ENCODE peak calls at places on chromosomes 6 and 20, in four cellular contexts. D, W, N and O are unnamed samples.

GRCh38 chr6:47007657-47008396 is 34.3 kb downstream of the ADGRF1 start:
- DNase-seq in N (no peak), W (no peak), D (no peak), O (no peak)

GRCh38 chr6:111478064-111478476 is 4.9 kb downstream of the REV3L start:
- DNase-seq in D (no peak), W (no peak), N (no peak), O (no peak)

GRCh38 chr20:36950432-36951197 is 893 bp downstream of the SAMHD1 start:
- DNase-seq in W (no peak), N (peak), D (no peak), O (no peak)

GRCh38 chr6:123520208-123520607 is 116.5 kb downstream of the TRDN start:
- DNase-seq in D (no peak), W (no peak), N (no peak), O (no peak)

GRCh38 chr6:760982-761955 is 68.3 kb upstream of the EXOC2 start:
- DNase-seq in N (no peak), D (no peak), W (no peak), O (no peak)

GRCh38 chr20:38293490-38294333 is 10.2 kb upstream of the BPI start:
- DNase-seq in D (no peak), W (no peak), N (no peak), O (no peak)

GRCh38 chr6:136323431-136324112 is 33.9 kb upstream of the BCLAF1 start:
- DNase-seq in W (no peak), D (no peak), N (no peak), O (no peak)

GRCh38 chr6:143529095-143529494 is 17.6 kb upstream of the FUCA2 start:
- DNase-seq in D (no peak), W (no peak), N (no peak), O (no peak)

GRCh38 chr20:43514062-43514971 is 6.8 kb downstream of the L3MBTL1 start:
- DNase-seq in D (peak), N (peak), W (peak), O (peak)

GRCh38 chr6:76885861-76886301 is 577.4 kb downstream of the HTR1B start:
- DNase-seq in W (no peak), D (no peak), N (no peak), O (no peak)

GRCh38 chr20:42855896-42856295 is 333.8 kb downstream of the PTPRT start:
- DNase-seq in W (no peak), D (no peak), N (no peak), O (no peak)

GRCh38 chr6:53643481-53643965 is 22.0 kb downstream of the KLHL31 start:
- DNase-seq in W (no peak), D (no peak), N (no peak), O (no peak)

GRCh38 chr6:151385177-151385576 is 6.2 kb downstream of the ZBTB2 start:
- DNase-seq in D (no peak), N (peak), W (no peak), O (no peak)

GRCh38 chr6:30678964-30679726 is 6.3 kb upstream of the DHX16 start:
- DNase-seq in D (peak), W (no peak), N (peak), O (peak)

GRCh38 chr6:4225207-4225872 is 90.0 kb upstream of the ECI2 start:
- DNase-seq in N (no peak), D (no peak), W (no peak), O (no peak)

GRCh38 chr6:56757585-56757984 is 114.9 kb upstream of the DST start:
- DNase-seq in N (no peak), W (no peak), D (no peak), O (no peak)

GRCh38 chr6:45724511-45724910 is 291.1 kb downstream of the CLIC5 start:
- DNase-seq in N (no peak), W (peak), D (no peak), O (no peak)

GRCh38 chr6:40907198-40907701 is 131.8 kb downstream of the UNC5CL start:
- DNase-seq in D (peak), W (no peak), N (no peak), O (no peak)

GRCh38 chr6:6461138-6461537 is 127.4 kb upstream of the LY86 start:
- DNase-seq in D (no peak), W (no peak), N (no peak), O (no peak)

GRCh38 chr6:66897576-66897975 is 1190.5 kb upstream of the EYS start:
- DNase-seq in W (no peak), N (no peak), D (peak), O (no peak)

GRCh38 chr6:4464638-4465037 is 311.6 kb upstream of the CDYL start:
- DNase-seq in D (no peak), N (no peak), W (no peak), O (no peak)

GRCh38 chr6:26414281-26414680 is 12.2 kb downstream of the BTN3A1 start:
- DNase-seq in D (no peak), W (no peak), N (no peak), O (no peak)

GRCh38 chr20:13681248-13682125 is 42.8 kb upstream of the TASP1 start:
- DNase-seq in D (no peak), W (no peak), N (peak), O (no peak)

GRCh38 chr6:116557863-116558262 is 4.3 kb downstream of the CALHM4 start:
- DNase-seq in W (peak), N (no peak), D (no peak), O (no peak)

GRCh38 chr20:19964289-19965263 is 52.6 kb upstream of the NAA20 start:
- DNase-seq in N (no peak), W (no peak), D (peak), O (peak)

GRCh38 chr6:52423971-52424381 is 3.8 kb downstream of the EFHC1 start:
- DNase-seq in N (no peak), D (no peak), W (no peak), O (no peak)

GRCh38 chr6:51057296-51057695 is 238.6 kb downstream of the TFAP2B start:
- DNase-seq in D (no peak), N (no peak), W (no peak), O (no peak)

GRCh38 chr20:8438748-8439147 is 306.7 kb downstream of the PLCB1 start:
- DNase-seq in D (no peak), N (no peak), W (no peak), O (no peak)

GRCh38 chr6:137115653-137116052 is 57.8 kb downstream of the IL22RA2 start:
- DNase-seq in W (no peak), N (no peak), D (no peak), O (no peak)

GRCh38 chr20:47392015-47392720 is 35.7 kb upstream of the ZMYND8 start:
- DNase-seq in N (peak), W (peak), D (peak), O (peak)

GRCh38 chr6:149335924-149336323 is 18.4 kb downstream of the TAB2 start:
- DNase-seq in N (no peak), W (peak), D (peak), O (peak)

GRCh38 chr6:56938634-56939294 is 16.1 kb upstream of the BEND6 start:
- DNase-seq in D (no peak), N (no peak), W (peak), O (no peak)

GRCh38 chr20:64151634-64152530 is 12.4 kb upstream of the MYT1 start:
- DNase-seq in N (no peak), W (peak), D (no peak), O (no peak)

GRCh38 chr6:158799051-158799792 is 19.9 kb downstream of the EZR start:
- DNase-seq in D (no peak), W (no peak), N (no peak), O (no peak)

GRCh38 chr20:17647391-17648305 is 34.4 kb downstream of the RRBP1 start:
- DNase-seq in N (no peak), W (no peak), D (no peak), O (no peak)

GRCh38 chr6:5384276-5384675 is 123.0 kb downstream of the FARS2 start:
- DNase-seq in W (no peak), N (no peak), D (no peak), O (no peak)

GRCh38 chr6:112038756-112039430 is 15.0 kb upstream of the CCN6 start:
- DNase-seq in D (no peak), N (no peak), W (no peak), O (no peak)

GRCh38 chr6:8059129-8059528 is 5.1 kb downstream of the BLOC1S5 start:
- DNase-seq in D (no peak), N (no peak), W (no peak), O (no peak)
- TF ChIP-seq CTCF in D (no peak), N (peak), W (peak), O (peak)

DNA sequence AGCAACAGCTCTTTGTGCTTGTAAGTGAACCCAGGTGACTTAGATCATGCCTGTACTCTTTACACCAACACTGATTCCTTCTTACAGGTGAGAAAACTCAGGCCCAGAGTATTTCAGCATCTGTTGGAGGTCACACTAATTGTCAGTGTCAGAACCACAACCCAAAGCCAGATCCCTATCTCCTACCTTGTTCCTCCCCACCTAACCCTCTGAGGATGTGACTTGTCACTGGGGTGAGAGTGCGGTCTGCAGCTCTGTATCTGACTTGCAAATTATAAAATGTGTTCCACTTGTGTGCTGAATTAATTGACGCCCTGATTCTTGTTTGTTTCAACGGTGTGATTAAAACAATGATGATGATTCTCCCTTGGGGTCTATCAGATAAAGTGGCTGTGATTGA is 232.5 kb upstream of the KCNG1 start:
- DNase-seq in W (no peak), D (no peak), N (no peak), O (no peak)
- TF ChIP-seq CTCF in W (no peak), D (no peak), N (no peak), O (no peak)

DNA sequence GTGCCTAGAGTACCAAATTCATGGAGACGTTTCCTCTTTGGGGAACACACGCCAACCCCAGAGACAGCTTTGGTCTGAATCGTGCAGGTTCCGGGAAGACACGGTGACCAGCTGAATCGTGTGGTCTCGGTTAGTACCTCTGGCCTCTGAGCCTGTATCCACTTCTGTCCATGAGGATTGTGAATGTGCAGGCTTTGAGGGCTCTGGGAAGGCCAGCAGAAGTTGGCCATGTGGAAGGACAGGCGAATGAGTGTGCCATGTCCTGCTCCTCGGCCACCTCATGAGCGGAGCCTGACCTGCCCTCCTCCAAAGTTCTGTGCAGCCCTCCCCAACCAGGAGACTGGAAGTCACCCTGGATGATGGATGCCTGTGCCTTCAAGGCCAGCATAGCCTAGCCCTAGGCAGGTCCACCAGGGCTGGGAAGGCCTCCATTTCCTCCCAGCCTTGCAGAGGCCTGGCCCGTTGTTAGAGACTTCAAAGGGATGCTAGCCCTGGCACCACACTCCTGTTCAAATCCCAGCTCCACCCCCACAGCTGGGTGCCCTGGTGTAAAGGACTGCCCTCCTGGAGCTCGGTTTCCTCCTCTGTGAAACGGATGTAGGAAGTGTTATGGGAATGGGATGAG is 1.7 kb upstream of the TMEM74B start:
- DNase-seq in D (no peak), N (no peak), W (no peak), O (no peak)
- TF ChIP-seq CTCF in D (no peak), N (no peak), W (no peak), O (no peak)

GRCh38 chr6:129895692-129896091 is 34.6 kb upstream of the TMEM244 start:
- DNase-seq in D (no peak), N (no peak), W (no peak), O (no peak)

GRCh38 chr6:129894904-129895303 is 33.8 kb upstream of the TMEM244 start:
- DNase-seq in N (no peak), W (no peak), D (no peak), O (peak)

GRCh38 chr6:129890701-129891100 is 29.6 kb upstream of the TMEM244 start:
- DNase-seq in D (no peak), W (no peak), N (no peak), O (no peak)

GRCh38 chr6:129890164-129890563 is 29.0 kb upstream of the TMEM244 start:
- DNase-seq in W (no peak), N (no peak), D (no peak), O (peak)

DNA sequence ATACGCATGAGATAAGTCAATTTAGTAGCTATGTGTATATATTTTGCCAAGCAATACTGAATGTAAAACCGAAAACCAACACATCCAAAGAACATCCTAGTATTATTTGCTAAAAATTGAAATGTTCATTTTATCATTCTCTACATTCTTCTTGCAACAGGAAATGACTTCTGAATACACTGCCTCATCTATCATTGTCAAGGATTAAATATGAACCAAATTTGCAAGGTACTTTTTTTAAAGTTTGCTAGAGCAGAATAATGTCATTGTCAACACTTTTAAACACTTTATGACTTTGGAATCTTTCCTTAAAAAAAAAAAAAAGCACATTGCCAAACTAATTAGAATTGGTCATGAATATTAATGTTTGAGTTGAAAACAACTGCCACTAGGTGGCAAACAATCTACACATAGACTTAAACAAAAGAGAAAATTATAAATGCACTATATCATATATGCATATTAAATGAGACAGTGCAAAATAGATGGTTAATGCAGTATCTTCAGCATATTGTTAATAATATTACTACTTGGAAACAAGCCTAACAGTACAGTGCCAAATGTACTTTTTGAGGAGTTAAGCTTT is 32.5 kb upstream of the TMEM244 start:
- DNase-seq in N (no peak), W (no peak), D (no peak), O (no peak)
- TF ChIP-seq CTCF in N (peak), W (peak), D (no peak), O (peak)

DNA sequence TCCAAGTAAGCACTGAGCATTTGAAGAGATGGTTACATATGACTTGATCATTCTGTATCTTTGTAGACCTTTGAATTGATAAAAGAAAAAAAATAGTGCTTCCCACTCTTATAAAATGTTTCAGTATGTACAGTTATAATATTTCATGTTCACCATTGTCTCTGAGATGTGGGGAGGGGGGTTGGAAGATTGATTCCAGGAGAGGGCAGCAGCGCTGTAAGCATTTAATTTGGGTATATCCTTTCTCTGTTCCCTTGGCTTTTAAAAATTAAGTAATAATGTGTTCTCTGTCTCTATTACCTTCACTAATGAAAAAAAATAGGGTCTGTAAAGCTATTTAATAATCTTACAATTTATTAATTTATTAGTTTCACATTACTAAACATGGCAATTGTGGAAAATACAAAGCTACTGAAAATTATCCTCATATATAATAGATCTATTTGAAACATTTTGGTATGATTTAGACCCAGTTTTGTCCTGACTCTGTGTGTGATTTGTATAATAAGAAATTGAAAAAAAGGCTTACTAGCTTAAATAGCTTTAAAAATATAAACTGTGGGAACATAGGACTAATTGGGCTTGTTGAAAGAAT is 341.2 kb downstream of the CDKAL1 start:
- DNase-seq in D (no peak), N (no peak), W (no peak), O (no peak)
- TF ChIP-seq CTCF in D (no peak), N (no peak), W (peak), O (no peak)

DNA sequence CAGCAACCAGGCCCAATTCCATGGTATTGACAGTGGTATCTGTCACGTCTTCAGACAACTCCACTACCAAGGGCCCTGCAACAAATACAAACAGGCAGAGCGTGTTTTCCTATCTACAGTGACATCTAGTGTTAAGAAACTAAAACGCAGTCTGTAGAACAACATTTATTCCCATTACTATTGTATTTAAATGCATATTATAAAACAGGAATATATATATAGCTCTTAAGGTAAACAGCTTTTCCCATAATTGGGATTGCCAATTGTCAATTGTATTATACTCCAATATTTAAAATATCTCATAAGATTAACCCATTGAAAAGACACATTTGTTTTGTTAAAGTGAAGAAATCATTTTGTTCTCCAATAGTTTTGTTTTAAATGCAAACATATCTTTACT is 97.2 kb downstream of the KIF16B start:
- DNase-seq in D (no peak), N (peak), W (peak), O (no peak)
- TF ChIP-seq CTCF in D (no peak), N (peak), W (peak), O (peak)